ENCODE peak calls at places on chromosomes 7 and 10, in eight cellular contexts. N is WERI-Rb-1; W is CD8-positive, alpha-beta T cell; T is gastrocnemius medialis; D is CD8-positive, alpha-beta memory T cell; R is transverse colon; K is colonic mucosa; U is ascending aorta. B is an unnamed sample.

GRCh38 chr10:58326967-58327381 is 7.8 kb upstream of the UBE2D1 start:
- DNase-seq in D (no peak), R (no peak), U (peak), K (no peak), T (peak), N (no peak), W (no peak), B (peak)

GRCh38 chr10:49272251-49273081 is 26.5 kb upstream of the C10orf71 start:
- DNase-seq in R (no peak), W (no peak), T (peak), K (no peak), U (no peak), N (no peak), D (no peak), B (peak)

GRCh38 chr10:76411719-76412435 is 980.5 kb downstream of the LRMDA start:
- DNase-seq in D (no peak), W (no peak), R (peak), N (no peak), K (no peak), T (peak), U (peak), B (peak)

GRCh38 chr7:39291644-39292411 is 274.4 kb upstream of the YAE1 start:
- DNase-seq in W (no peak), U (no peak), K (no peak), D (no peak), T (no peak), R (no peak), N (no peak), B (no peak)

GRCh38 chr7:17963281-17963680 is 23.0 kb upstream of the SNX13 start:
- DNase-seq in U (no peak), D (no peak), R (no peak), N (no peak), T (no peak), K (no peak), W (no peak), B (no peak)

GRCh38 chr10:31413325-31413724 is 94.3 kb downstream of the ZEB1 start:
- DNase-seq in T (no peak), D (no peak), R (no peak), K (no peak), W (no peak), N (no peak), U (no peak), B (no peak)

GRCh38 chr10:79313320-79313719 is 33.9 kb upstream of the PPIF start:
- DNase-seq in N (no peak), D (no peak), T (no peak), W (no peak), R (no peak), U (no peak), K (no peak), B (no peak)

GRCh38 chr10:86211691-86212390 is 154.8 kb downstream of the GRID1 start:
- DNase-seq in T (no peak), W (no peak), R (no peak), D (no peak), U (no peak), K (no peak), N (no peak), B (no peak)

GRCh38 chr7:52758337-52758736 is 277.1 kb upstream of the POM121L12 start:
- DNase-seq in W (no peak), D (no peak), N (no peak), U (no peak), R (no peak), T (no peak), K (no peak), B (no peak)

GRCh38 chr7:150787321-150788281 is 12.6 kb downstream of the TMEM176B start:
- DNase-seq in T (no peak), N (peak), K (peak), R (no peak), W (no peak), U (no peak), D (no peak), B (peak)

GRCh38 chr7:107972075-107972482 is 30.9 kb downstream of the LAMB1 start:
- DNase-seq in W (no peak), K (no peak), T (peak), R (no peak), D (no peak), N (no peak), U (no peak), B (no peak)

GRCh38 chr10:53894145-53894544 is 906.9 kb downstream of the PCDH15 start:
- DNase-seq in W (no peak), R (no peak), K (peak), T (no peak), D (no peak), U (no peak), N (no peak), B (no peak)

GRCh38 chr10:22673785-22674184 is 40.6 kb downstream of the PIP4K2A start:
- DNase-seq in R (no peak), U (no peak), N (no peak), D (no peak), T (no peak), W (no peak), K (no peak), B (no peak)

GRCh38 chr7:51274955-51275354 is 41.7 kb downstream of the COBL start:
- DNase-seq in W (no peak), R (no peak), U (peak), N (no peak), K (no peak), D (no peak), T (no peak), B (no peak)

GRCh38 chr7:32616625-32617024 is 121.3 kb downstream of the AVL9 start:
- DNase-seq in D (no peak), U (peak), N (no peak), R (no peak), T (peak), K (no peak), W (no peak), B (peak)

GRCh38 chr7:97772034-97772891 is 40.4 kb downstream of the TAC1 start:
- DNase-seq in R (no peak), T (no peak), N (no peak), D (no peak), U (no peak), W (no peak), K (no peak), B (no peak)

GRCh38 chr10:11035318-11035920 is 17.7 kb downstream of the CELF2 start:
- DNase-seq in K (peak), D (no peak), W (no peak), U (no peak), T (peak), N (no peak), R (peak), B (peak)

GRCh38 chr10:132100556-132101349 is 35.0 kb downstream of the JAKMIP3 start:
- DNase-seq in U (no peak), W (no peak), K (no peak), T (no peak), D (no peak), R (no peak), N (no peak), B (peak)

GRCh38 chr10:72011016-72011415 is 46.8 kb downstream of the CHST3 start:
- DNase-seq in U (no peak), D (no peak), N (no peak), T (no peak), R (no peak), K (no peak), W (no peak), B (no peak)
- H3K27ac ChIP-seq in U (peak), D (no peak), N (no peak), T (peak), R (peak), K (no peak), W (no peak), B (peak)

GRCh38 chr7:7965301-7965700 is 3.3 kb upstream of the GLCCI1 start:
- DNase-seq in W (no peak), D (no peak), T (no peak), N (peak), R (no peak), K (no peak), U (no peak), B (no peak)
- H3K4me3 ChIP-seq in W (no peak), D (no peak), T (no peak), N (no peak), R (no peak), K (no peak), U (no peak), B (no peak)

GRCh38 chr7:90772410-90772809 is 176.3 kb downstream of the CDK14 start:
- DNase-seq in W (no peak), T (no peak), N (no peak), D (no peak), U (no peak), K (no peak), R (no peak), B (no peak)

GRCh38 chr7:90771281-90771680 is 175.2 kb downstream of the CDK14 start:
- DNase-seq in R (no peak), T (no peak), D (no peak), W (no peak), K (no peak), N (no peak), U (no peak), B (no peak)

GRCh38 chr7:90775383-90775965 is 179.4 kb downstream of the CDK14 start:
- DNase-seq in N (no peak), U (no peak), W (no peak), K (no peak), R (no peak), T (no peak), D (no peak), B (no peak)

GRCh38 chr7:90773269-90773668 is 177.1 kb downstream of the CDK14 start:
- DNase-seq in T (no peak), K (no peak), R (no peak), U (no peak), D (no peak), N (no peak), W (no peak), B (no peak)

GRCh38 chr7:90777075-90777864 is 181.1 kb downstream of the CDK14 start:
- DNase-seq in W (no peak), K (no peak), R (no peak), U (no peak), D (no peak), N (no peak), T (no peak), B (no peak)
- H3K27ac ChIP-seq in W (no peak), K (no peak), R (no peak), U (no peak), D (no peak), N (no peak), T (no peak), B (no peak)

DNA sequence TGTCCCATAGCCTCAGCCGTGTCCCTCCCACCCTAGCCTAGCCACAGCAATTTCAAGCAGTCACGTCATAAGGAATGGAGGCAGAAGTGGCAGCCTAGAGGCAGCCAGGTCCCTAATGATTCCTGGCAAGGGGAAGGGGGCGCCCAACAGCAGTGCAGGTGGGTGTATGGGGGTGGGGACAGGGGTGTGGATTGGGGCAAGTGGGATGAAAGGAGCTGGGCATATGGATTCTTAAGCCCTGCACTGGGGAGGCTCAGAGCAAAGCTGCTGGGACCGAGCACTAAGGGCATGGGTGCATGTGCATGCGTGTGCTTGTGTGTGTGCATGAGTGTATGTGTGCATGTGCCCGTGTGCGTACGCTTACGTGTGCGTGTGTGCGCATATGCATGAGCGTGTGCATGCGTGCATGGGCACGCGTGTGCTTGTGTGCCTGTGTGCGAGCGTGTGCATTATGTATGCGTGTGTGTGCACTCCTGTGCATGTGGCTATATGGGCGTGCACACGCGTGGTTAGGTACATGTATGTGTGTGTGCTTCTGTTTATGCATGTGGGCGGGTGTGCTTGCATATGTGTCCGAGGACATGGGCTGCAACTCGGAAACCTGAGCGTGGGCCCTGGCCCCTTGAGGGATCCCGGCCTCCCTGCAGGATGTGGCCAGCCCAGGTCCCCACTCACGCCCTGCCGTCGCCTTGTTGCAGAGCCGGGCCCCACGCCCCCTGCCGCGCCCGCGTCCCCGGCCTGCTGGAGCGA is 34.1 kb downstream of the SH2B2 start:
- DNase-seq in W (no peak), U (peak), R (no peak), D (no peak), N (no peak), K (no peak), T (no peak), B (no peak)
- H3K4me3 ChIP-seq in W (no peak), U (no peak), R (no peak), D (no peak), N (no peak), K (no peak), T (no peak), B (no peak)

B was measured in right atrium auricular region.